ENCODE peak calls at places on chromosomes 12 and 14, in nine cellular contexts. K is heart left ventricle, U is A549, Y is neural progenitor cell, P is H1, M is AG09319, D is bronchial epithelial cell, W is neural crest cell, Z is foreskin fibroblast. N is an unnamed sample.

GRCh38 chr12:7915911-7916403 is 20.0 kb downstream of the SLC2A3 start:
- DNase-seq in K (no peak), U (no peak), Y (no peak), P (no peak), M (no peak), D (no peak), W (no peak), Z (peak), N (no peak)

GRCh38 chr12:29562167-29562776 is 64.8 kb upstream of the OVCH1 start:
- DNase-seq in K (peak), U (no peak), Y (no peak), P (no peak), M (peak), D (no peak), W (no peak), Z (peak), N (no peak)

GRCh38 chr12:3641428-3641883 is 111.5 kb downstream of the CRACR2A start:
- DNase-seq in K (no peak), U (no peak), Y (no peak), P (no peak), M (no peak), D (peak), W (no peak), Z (peak), N (no peak)

GRCh38 chr12:40693503-40693863 is 1.2 kb downstream of the CNTN1 start:
- DNase-seq in K (no peak), U (peak), Y (peak), P (no peak), M (no peak), D (peak), W (peak), Z (peak), N (no peak)

GRCh38 chr12:2129076-2129475 is 76.3 kb downstream of the CACNA1C start:
- DNase-seq in K (no peak), U (no peak), Y (no peak), P (no peak), M (peak), D (peak), W (no peak), Z (peak), N (no peak)

GRCh38 chr12:62625238-62625637 is 158.6 kb downstream of the MON2 start:
- DNase-seq in K (peak), U (no peak), Y (no peak), P (no peak), M (no peak), D (peak), W (no peak), Z (peak), N (no peak)

GRCh38 chr12:70719672-70720420 is 82.6 kb upstream of the PTPRB start:
- DNase-seq in K (peak), U (no peak), Y (peak), P (peak), M (peak), D (peak), W (peak), Z (peak), N (no peak)

GRCh38 chr14:88614218-88614907 is 51.5 kb downstream of the ZC3H14 start:
- DNase-seq in K (no peak), U (no peak), Y (no peak), P (no peak), M (peak), D (peak), W (no peak), Z (peak), N (no peak)

GRCh38 chr12:76637807-76638206 is 78.2 kb upstream of the OSBPL8 start:
- DNase-seq in K (no peak), U (no peak), Y (no peak), P (no peak), M (no peak), D (peak), W (no peak), Z (peak), N (no peak)

GRCh38 chr12:112537710-112538396 is 119.1 kb downstream of the PTPN11 start:
- DNase-seq in K (no peak), U (no peak), Y (peak), P (peak), M (no peak), D (no peak), W (no peak), Z (peak), N (no peak)

GRCh38 chr14:69999246-69999645 is 120.0 kb downstream of the SMOC1 start:
- DNase-seq in K (no peak), U (peak), Y (no peak), P (no peak), M (no peak), D (peak), W (no peak), Z (no peak), N (no peak)

GRCh38 chr14:20679907-20680306 is 4.5 kb upstream of the RNASE4 start:
- DNase-seq in K (no peak), U (peak), Y (peak), P (no peak), M (no peak), D (peak), W (no peak), Z (peak), N (no peak)

GRCh38 chr14:51139221-51139681 is 44.3 kb upstream of the TRIM9 start:
- DNase-seq in K (no peak), U (no peak), Y (no peak), P (no peak), M (no peak), D (peak), W (no peak), Z (peak), N (no peak)

GRCh38 chr14:36939265-36939664 is 233.1 kb downstream of the SLC25A21 start:
- DNase-seq in K (no peak), U (no peak), Y (no peak), P (no peak), M (no peak), D (no peak), W (no peak), Z (no peak), N (no peak)

GRCh38 chr12:109527489-109528123 is 45.7 kb downstream of the MMAB start:
- DNase-seq in K (no peak), U (no peak), Y (no peak), P (no peak), M (no peak), D (no peak), W (no peak), Z (no peak), N (no peak)

GRCh38 chr14:105499256-105500035 is 8.4 kb downstream of the TEDC1 start:
- DNase-seq in K (peak), U (no peak), Y (no peak), P (no peak), M (no peak), D (no peak), W (peak), Z (no peak), N (no peak)

GRCh38 chr12:69467400-69467799 is 2.8 kb upstream of the FRS2 start:
- DNase-seq in K (no peak), U (no peak), Y (no peak), P (no peak), M (no peak), D (no peak), W (no peak), Z (no peak), N (no peak)
- TF ChIP-seq CTCF in K (no peak), U (no peak), Y (no peak), P (no peak), M (no peak), D (no peak), W (no peak), Z (no peak), N (no peak)

DNA sequence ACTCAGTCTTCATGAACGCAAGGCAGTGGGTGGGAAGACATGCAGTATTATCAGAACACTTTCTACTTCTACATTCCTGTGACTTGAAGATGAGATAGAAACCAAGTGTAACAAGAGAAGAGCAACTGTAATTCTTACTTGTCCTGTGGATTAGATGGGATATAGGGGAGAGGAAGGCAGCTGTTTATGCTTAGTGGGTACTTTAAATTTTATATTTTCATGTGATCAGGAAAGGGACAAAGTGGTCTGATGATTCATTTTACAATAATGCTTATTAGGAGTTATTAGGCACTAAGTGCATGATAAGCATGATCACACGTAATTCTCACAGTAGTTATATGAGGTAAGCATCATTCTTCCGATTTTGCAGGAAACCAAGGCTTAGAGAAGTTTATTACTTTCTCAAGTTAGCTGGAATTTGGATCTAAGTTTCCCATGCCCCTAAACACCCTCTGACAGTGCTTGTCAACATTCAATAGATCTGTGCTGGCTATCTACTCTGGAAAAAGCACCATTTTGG is 52.7 kb downstream of the PTGER2 start:
- DNase-seq in K (no peak), U (no peak), Y (no peak), P (no peak), M (no peak), D (no peak), W (no peak), Z (no peak), N (no peak)
- TF ChIP-seq CTCF in K (no peak), U (no peak), Y (no peak), P (no peak), M (no peak), D (no peak), W (no peak), Z (no peak), N (no peak)

GRCh38 chr12:98646165-98646764 is 1.2 kb downstream of the APAF1 start:
- DNase-seq in K (no peak), U (no peak), Y (peak), P (no peak), M (no peak), D (peak), W (no peak), Z (peak), N (no peak)
- TF ChIP-seq CTCF in K (no peak), U (no peak), Y (peak), P (no peak), M (no peak), D (peak), W (peak), Z (no peak), N (peak)

GRCh38 chr14:76289276-76289675 is 86.7 kb upstream of the ESRRB start:
- DNase-seq in K (no peak), U (no peak), Y (no peak), P (no peak), M (no peak), D (no peak), W (no peak), Z (no peak), N (peak)

GRCh38 chr14:76292561-76292960 is 83.4 kb upstream of the ESRRB start:
- DNase-seq in K (no peak), U (no peak), Y (no peak), P (no peak), M (no peak), D (no peak), W (no peak), Z (no peak), N (peak)

GRCh38 chr14:76282581-76282980 is 93.4 kb upstream of the ESRRB start:
- DNase-seq in K (no peak), U (no peak), Y (no peak), P (no peak), M (no peak), D (no peak), W (no peak), Z (no peak), N (peak)

DNA sequence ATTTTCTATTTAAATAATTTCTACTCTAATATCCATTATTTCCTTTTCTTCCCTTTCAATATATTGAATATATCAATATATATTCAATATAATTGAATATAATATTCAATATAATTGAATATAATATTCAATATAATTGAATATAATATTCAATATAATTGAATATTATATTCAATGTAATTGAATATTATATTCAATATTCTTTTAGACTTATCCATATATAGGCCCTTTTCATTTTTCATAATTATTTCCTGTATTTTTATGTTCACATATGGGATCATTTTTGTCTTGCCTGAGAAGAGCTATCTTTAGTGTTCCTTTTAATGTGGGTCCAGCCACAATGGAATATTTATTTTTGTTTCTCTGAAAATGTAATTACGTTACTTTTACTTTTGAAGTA is 88.9 kb upstream of the ESRRB start:
- DNase-seq in K (no peak), U (no peak), Y (no peak), P (no peak), M (no peak), D (no peak), W (no peak), Z (no peak), N (no peak)
- TF ChIP-seq CTCF in K (no peak), U (no peak), Y (no peak), P (no peak), M (no peak), D (no peak), W (no peak), Z (no peak), N (no peak)

GRCh38 chr12:120854804-120855203 is 49.4 kb downstream of the SPPL3 start:
- DNase-seq in K (no peak), U (no peak), Y (no peak), P (no peak), M (no peak), D (no peak), W (no peak), Z (no peak), N (no peak)

GRCh38 chr12:120853188-120853587 is 51.0 kb downstream of the SPPL3 start:
- DNase-seq in K (no peak), U (no peak), Y (no peak), P (no peak), M (no peak), D (peak), W (no peak), Z (peak), N (no peak)

GRCh38 chr12:120855823-120856589 is 48.2 kb downstream of the SPPL3 start:
- DNase-seq in K (no peak), U (no peak), Y (no peak), P (no peak), M (no peak), D (no peak), W (no peak), Z (no peak), N (no peak)

GRCh38 chr12:120858306-120859088 is 45.7 kb downstream of the SPPL3 start:
- DNase-seq in K (no peak), U (no peak), Y (no peak), P (no peak), M (no peak), D (no peak), W (no peak), Z (no peak), N (no peak)

GRCh38 chr12:120856980-120857379 is 47.2 kb downstream of the SPPL3 start:
- DNase-seq in K (no peak), U (no peak), Y (no peak), P (no peak), M (no peak), D (peak), W (no peak), Z (peak), N (no peak)
- TF ChIP-seq CTCF in K (no peak), U (peak), Y (peak), P (no peak), M (peak), D (peak), W (no peak), Z (peak), N (no peak)

GRCh38 chr12:13347241-13348043 is 150.9 kb downstream of the EMP1 start:
- DNase-seq in K (no peak), U (peak), Y (no peak), P (no peak), M (peak), D (peak), W (no peak), Z (peak), N (no peak)
- TF ChIP-seq CTCF in K (no peak), U (peak), Y (no peak), P (no peak), M (peak), D (no peak), W (no peak), Z (peak), N (no peak)

DNA sequence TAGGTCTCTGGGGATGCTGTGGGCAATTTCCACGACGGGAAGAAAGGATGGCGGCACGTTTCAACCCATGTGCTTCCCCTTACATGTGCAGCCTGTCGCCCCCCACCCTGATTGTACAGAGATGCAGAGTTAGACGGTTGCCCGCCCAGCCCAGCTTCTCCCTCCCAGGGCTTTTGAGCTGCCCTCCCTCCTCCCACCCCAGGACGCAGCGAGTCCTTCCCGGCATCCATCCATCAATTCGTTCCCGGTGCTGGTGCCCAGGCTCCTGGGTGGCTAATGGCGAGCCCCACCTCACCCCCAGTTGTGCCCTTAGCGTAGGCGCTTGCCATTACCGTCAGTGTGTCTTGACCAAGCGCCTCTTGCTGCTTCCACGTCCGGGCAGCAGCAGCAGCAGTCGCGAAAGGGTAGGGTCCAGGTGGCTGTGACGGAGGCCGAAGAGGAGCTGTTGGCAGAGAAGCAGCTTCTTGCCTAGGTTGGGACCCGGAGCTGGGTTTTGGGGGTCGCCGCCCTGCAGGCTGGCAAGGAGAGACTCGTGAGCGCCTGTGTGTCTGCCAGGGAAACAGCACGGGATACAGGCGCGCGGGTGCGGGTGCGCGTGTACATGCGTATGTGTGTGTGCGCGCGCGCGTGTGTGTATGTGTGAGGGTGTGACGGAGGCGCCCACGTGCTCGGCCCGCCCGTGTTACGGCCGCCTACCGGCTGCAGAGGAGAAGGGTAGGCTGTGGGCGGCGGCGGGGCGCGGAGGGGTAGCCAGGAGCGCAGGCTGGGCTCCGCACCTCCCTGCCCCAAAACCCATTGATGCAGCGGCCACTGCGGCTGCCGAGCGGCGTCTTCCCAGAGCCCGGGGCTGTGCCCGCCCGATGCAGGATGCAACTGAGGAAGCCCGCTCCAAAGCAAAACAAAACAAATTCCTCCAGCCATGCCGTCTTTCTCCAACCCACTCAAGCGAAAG is at the start of gene SLC6A15:
- DNase-seq in K (no peak), U (peak), Y (peak), P (no peak), M (peak), D (peak), W (peak), Z (peak), N (peak)
- TF ChIP-seq CTCF in K (no peak), U (no peak), Y (peak), P (peak), M (peak), D (peak), W (peak), Z (peak), N (peak)

GRCh38 chr14:72917420-72917819 is 8.8 kb upstream of the DCAF4 start:
- DNase-seq in K (no peak), U (no peak), Y (no peak), P (no peak), M (no peak), D (no peak), W (no peak), Z (no peak), N (no peak)

GRCh38 chr14:72921396-72921795 is 4.9 kb upstream of the DCAF4 start:
- DNase-seq in K (no peak), U (no peak), Y (no peak), P (no peak), M (no peak), D (no peak), W (no peak), Z (peak), N (no peak)

GRCh38 chr14:72924332-72924731 is 1.9 kb upstream of the DCAF4 start:
- DNase-seq in K (peak), U (no peak), Y (no peak), P (no peak), M (no peak), D (no peak), W (no peak), Z (no peak), N (no peak)

GRCh38 chr14:72916174-72916573 is 10.1 kb upstream of the DCAF4 start:
- DNase-seq in K (no peak), U (no peak), Y (no peak), P (no peak), M (no peak), D (peak), W (no peak), Z (peak), N (no peak)

GRCh38 chr14:72920008-72920407 is 6.3 kb upstream of the DCAF4 start:
- DNase-seq in K (no peak), U (no peak), Y (no peak), P (no peak), M (no peak), D (no peak), W (no peak), Z (no peak), N (no peak)
- TF ChIP-seq CTCF in K (no peak), U (no peak), Y (peak), P (peak), M (no peak), D (no peak), W (peak), Z (no peak), N (peak)

DNA sequence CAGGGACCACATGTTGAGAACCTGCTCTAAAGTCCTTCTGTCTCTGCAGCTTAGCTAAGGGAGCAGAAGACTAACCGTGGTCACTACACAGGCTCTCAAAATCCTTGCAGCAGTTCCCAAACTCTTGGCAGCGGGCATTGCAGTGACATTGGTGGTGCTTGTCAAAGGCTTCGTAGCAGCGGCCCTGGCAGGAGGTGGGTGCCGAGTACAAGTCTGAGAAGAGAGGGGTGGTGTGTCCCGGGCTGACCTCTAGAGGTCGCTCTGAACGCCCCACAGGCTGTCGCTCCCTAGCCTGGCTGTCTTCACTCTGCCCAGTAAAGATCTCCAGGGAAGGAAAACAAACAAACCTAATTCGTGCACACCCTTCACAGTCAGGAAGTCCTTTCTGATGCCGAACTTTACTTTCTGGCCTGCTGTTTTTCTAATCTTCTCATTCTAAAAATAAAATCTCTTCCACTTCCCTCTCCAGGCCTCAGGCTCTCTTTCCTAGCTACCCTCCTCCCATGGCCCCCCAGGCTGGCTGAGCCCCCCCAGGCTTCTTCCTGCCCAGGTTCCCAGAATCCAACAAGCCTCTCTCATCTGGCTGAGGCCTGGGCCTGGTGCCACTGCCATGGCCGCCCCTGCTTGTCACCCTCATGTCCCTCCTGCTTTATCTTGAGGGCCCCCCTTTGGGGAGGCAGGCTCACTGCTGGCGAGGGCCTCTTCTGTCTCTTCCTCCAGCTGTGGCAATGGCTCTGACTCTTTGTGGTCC is 7.7 kb downstream of the ENDOU start:
- DNase-seq in K (peak), U (peak), Y (peak), P (peak), M (peak), D (peak), W (peak), Z (peak), N (no peak)
- TF ChIP-seq CTCF in K (peak), U (peak), Y (peak), P (peak), M (peak), D (peak), W (peak), Z (peak), N (peak)

N was measured in type B pancreatic cell.